ENCODE peak calls at places on chromosomes 11 and 22, in nine cellular contexts. One of them, this sample, is unnamed.

GRCh38 chr22:44840611-44841322 is 88.4 kb downstream of the ARHGAP8 start:
- DNase-seq in activated CD4-positive, alpha-beta T cell treated with anti-CD3 and anti-CD28 coated beads, Interleukin-2, amount 50 U/mL, for 24 hours: no peak
- DNase-seq in mucosa of descending colon: no peak
- DNase-seq in cardiac fibroblast: no peak
- DNase-seq in left ventricle myocardium inferior: no peak
- DNase-seq in activated naive CD4-positive, alpha-beta T cell: no peak
- DNase-seq in hippocampal formation: no peak
- DNase-seq in breast epithelium: no peak
- DNase-seq in NCI-H774: no peak
- DNase-seq in this sample: no peak

GRCh38 chr11:116215471-116216113 is 557.2 kb downstream of the BUD13 start:
- DNase-seq in activated CD4-positive, alpha-beta T cell treated with anti-CD3 and anti-CD28 coated beads, Interleukin-2, amount 50 U/mL, for 24 hours: no peak
- DNase-seq in mucosa of descending colon: no peak
- DNase-seq in cardiac fibroblast: no peak
- DNase-seq in left ventricle myocardium inferior: no peak
- DNase-seq in activated naive CD4-positive, alpha-beta T cell: no peak
- DNase-seq in hippocampal formation: no peak
- DNase-seq in breast epithelium: no peak
- DNase-seq in NCI-H774: peak; percentile 31
- DNase-seq in this sample: peak; percentile 32

GRCh38 chr11:33266418-33267215 is 9.4 kb downstream of the HIPK3 start:
- DNase-seq in activated CD4-positive, alpha-beta T cell treated with anti-CD3 and anti-CD28 coated beads, Interleukin-2, amount 50 U/mL, for 24 hours: no peak
- DNase-seq in mucosa of descending colon: no peak
- DNase-seq in cardiac fibroblast: peak; percentile 91
- DNase-seq in left ventricle myocardium inferior: peak; percentile 45
- DNase-seq in activated naive CD4-positive, alpha-beta T cell: no peak
- DNase-seq in hippocampal formation: no peak
- DNase-seq in breast epithelium: no peak
- DNase-seq in NCI-H774: no peak
- DNase-seq in this sample: no peak

GRCh38 chr22:30435674-30436126 is 10.1 kb downstream of the MTFP1 start:
- DNase-seq in activated CD4-positive, alpha-beta T cell treated with anti-CD3 and anti-CD28 coated beads, Interleukin-2, amount 50 U/mL, for 24 hours: peak; percentile 34
- DNase-seq in mucosa of descending colon: peak; percentile 85
- DNase-seq in cardiac fibroblast: no peak
- DNase-seq in left ventricle myocardium inferior: no peak
- DNase-seq in activated naive CD4-positive, alpha-beta T cell: peak; percentile 67
- DNase-seq in hippocampal formation: no peak
- DNase-seq in breast epithelium: no peak
- DNase-seq in NCI-H774: no peak
- DNase-seq in this sample: no peak

GRCh38 chr11:28606930-28607329 is 498.7 kb downstream of the METTL15 start:
- DNase-seq in activated CD4-positive, alpha-beta T cell treated with anti-CD3 and anti-CD28 coated beads, Interleukin-2, amount 50 U/mL, for 24 hours: no peak
- DNase-seq in mucosa of descending colon: peak; percentile 29
- DNase-seq in cardiac fibroblast: peak; percentile 9
- DNase-seq in left ventricle myocardium inferior: no peak
- DNase-seq in activated naive CD4-positive, alpha-beta T cell: no peak
- DNase-seq in hippocampal formation: no peak
- DNase-seq in breast epithelium: no peak
- DNase-seq in NCI-H774: no peak
- DNase-seq in this sample: peak; percentile 8

GRCh38 chr11:32888805-32889204 is 3.8 kb upstream of the QSER1 start:
- DNase-seq in activated CD4-positive, alpha-beta T cell treated with anti-CD3 and anti-CD28 coated beads, Interleukin-2, amount 50 U/mL, for 24 hours: no peak
- DNase-seq in mucosa of descending colon: no peak
- DNase-seq in cardiac fibroblast: peak; percentile 41
- DNase-seq in left ventricle myocardium inferior: no peak
- DNase-seq in activated naive CD4-positive, alpha-beta T cell: no peak
- DNase-seq in hippocampal formation: no peak
- DNase-seq in breast epithelium: no peak
- DNase-seq in NCI-H774: no peak
- DNase-seq in this sample: no peak

GRCh38 chr11:108853864-108854263 is 189.0 kb downstream of the DDX10 start:
- DNase-seq in activated CD4-positive, alpha-beta T cell treated with anti-CD3 and anti-CD28 coated beads, Interleukin-2, amount 50 U/mL, for 24 hours: no peak
- DNase-seq in mucosa of descending colon: no peak
- DNase-seq in cardiac fibroblast: peak; percentile 21
- DNase-seq in left ventricle myocardium inferior: peak; percentile 13
- DNase-seq in activated naive CD4-positive, alpha-beta T cell: no peak
- DNase-seq in hippocampal formation: no peak
- DNase-seq in breast epithelium: no peak
- DNase-seq in NCI-H774: no peak
- DNase-seq in this sample: no peak

GRCh38 chr11:66683877-66684276 is 6.2 kb upstream of the RBM4B start:
- DNase-seq in activated CD4-positive, alpha-beta T cell treated with anti-CD3 and anti-CD28 coated beads, Interleukin-2, amount 50 U/mL, for 24 hours: no peak
- DNase-seq in mucosa of descending colon: no peak
- DNase-seq in cardiac fibroblast: no peak
- DNase-seq in left ventricle myocardium inferior: no peak
- DNase-seq in activated naive CD4-positive, alpha-beta T cell: no peak
- DNase-seq in hippocampal formation: no peak
- DNase-seq in breast epithelium: peak; percentile 17
- DNase-seq in NCI-H774: no peak
- DNase-seq in this sample: no peak

GRCh38 chr11:58770627-58771457 is 39.1 kb upstream of the GLYAT start:
- DNase-seq in activated CD4-positive, alpha-beta T cell treated with anti-CD3 and anti-CD28 coated beads, Interleukin-2, amount 50 U/mL, for 24 hours: no peak
- DNase-seq in mucosa of descending colon: no peak
- DNase-seq in cardiac fibroblast: no peak
- DNase-seq in left ventricle myocardium inferior: no peak
- DNase-seq in activated naive CD4-positive, alpha-beta T cell: no peak
- DNase-seq in hippocampal formation: no peak
- DNase-seq in breast epithelium: no peak
- DNase-seq in NCI-H774: no peak
- DNase-seq in this sample: no peak

GRCh38 chr11:77322506-77322905 is 21.0 kb upstream of the GDPD4 start:
- DNase-seq in activated CD4-positive, alpha-beta T cell treated with anti-CD3 and anti-CD28 coated beads, Interleukin-2, amount 50 U/mL, for 24 hours: no peak
- DNase-seq in mucosa of descending colon: no peak
- DNase-seq in cardiac fibroblast: peak; percentile 62
- DNase-seq in left ventricle myocardium inferior: no peak
- DNase-seq in activated naive CD4-positive, alpha-beta T cell: no peak
- DNase-seq in hippocampal formation: peak; percentile 9
- DNase-seq in breast epithelium: no peak
- DNase-seq in NCI-H774: no peak
- DNase-seq in this sample: no peak

GRCh38 chr11:44556735-44557409 is 8.6 kb upstream of the CD82 start:
- DNase-seq in activated CD4-positive, alpha-beta T cell treated with anti-CD3 and anti-CD28 coated beads, Interleukin-2, amount 50 U/mL, for 24 hours: no peak
- DNase-seq in mucosa of descending colon: no peak
- DNase-seq in cardiac fibroblast: peak; percentile 73
- DNase-seq in left ventricle myocardium inferior: peak; percentile 62
- DNase-seq in activated naive CD4-positive, alpha-beta T cell: peak; percentile 55
- DNase-seq in hippocampal formation: peak; percentile 66
- DNase-seq in breast epithelium: no peak
- DNase-seq in NCI-H774: peak; percentile 46
- DNase-seq in this sample: no peak

GRCh38 chr11:91946397-91947090 is 278.1 kb upstream of the FAT3 start:
- DNase-seq in activated CD4-positive, alpha-beta T cell treated with anti-CD3 and anti-CD28 coated beads, Interleukin-2, amount 50 U/mL, for 24 hours: no peak
- DNase-seq in mucosa of descending colon: no peak
- DNase-seq in cardiac fibroblast: no peak
- DNase-seq in left ventricle myocardium inferior: no peak
- DNase-seq in activated naive CD4-positive, alpha-beta T cell: no peak
- DNase-seq in hippocampal formation: peak; percentile 13
- DNase-seq in breast epithelium: no peak
- DNase-seq in NCI-H774: no peak
- DNase-seq in this sample: no peak

GRCh38 chr11:34427171-34427805 is 11.4 kb upstream of the CAT start:
- DNase-seq in activated CD4-positive, alpha-beta T cell treated with anti-CD3 and anti-CD28 coated beads, Interleukin-2, amount 50 U/mL, for 24 hours: no peak
- DNase-seq in mucosa of descending colon: no peak
- DNase-seq in cardiac fibroblast: peak; percentile 71
- DNase-seq in left ventricle myocardium inferior: no peak
- DNase-seq in activated naive CD4-positive, alpha-beta T cell: no peak
- DNase-seq in hippocampal formation: no peak
- DNase-seq in breast epithelium: no peak
- DNase-seq in NCI-H774: no peak
- DNase-seq in this sample: peak; percentile 20

GRCh38 chr11:74739546-74740270 is 8.5 kb upstream of the CHRDL2 start:
- DNase-seq in activated CD4-positive, alpha-beta T cell treated with anti-CD3 and anti-CD28 coated beads, Interleukin-2, amount 50 U/mL, for 24 hours: no peak
- DNase-seq in mucosa of descending colon: no peak
- DNase-seq in cardiac fibroblast: peak; percentile 81
- DNase-seq in left ventricle myocardium inferior: peak; percentile 33
- DNase-seq in activated naive CD4-positive, alpha-beta T cell: no peak
- DNase-seq in hippocampal formation: peak; percentile 32
- DNase-seq in breast epithelium: no peak
- DNase-seq in NCI-H774: no peak
- DNase-seq in this sample: peak; percentile 80

GRCh38 chr11:65384301-65384889 is 1.9 kb upstream of the SLC25A45 start:
- DNase-seq in activated CD4-positive, alpha-beta T cell treated with anti-CD3 and anti-CD28 coated beads, Interleukin-2, amount 50 U/mL, for 24 hours: no peak
- DNase-seq in mucosa of descending colon: no peak
- DNase-seq in cardiac fibroblast: peak; percentile 80
- DNase-seq in left ventricle myocardium inferior: no peak
- DNase-seq in activated naive CD4-positive, alpha-beta T cell: no peak
- DNase-seq in hippocampal formation: no peak
- DNase-seq in breast epithelium: no peak
- DNase-seq in NCI-H774: no peak
- DNase-seq in this sample: no peak

GRCh38 chr11:45857834-45858492 is 10.7 kb downstream of the CRY2 start:
- DNase-seq in activated CD4-positive, alpha-beta T cell treated with anti-CD3 and anti-CD28 coated beads, Interleukin-2, amount 50 U/mL, for 24 hours: no peak
- DNase-seq in mucosa of descending colon: no peak
- DNase-seq in cardiac fibroblast: peak; percentile 95
- DNase-seq in left ventricle myocardium inferior: peak; percentile 51
- DNase-seq in activated naive CD4-positive, alpha-beta T cell: no peak
- DNase-seq in hippocampal formation: peak; percentile 81
- DNase-seq in breast epithelium: peak; percentile 61
- DNase-seq in NCI-H774: no peak
- DNase-seq in this sample: no peak

GRCh38 chr22:31272522-31273446 is 19.5 kb downstream of the PIK3IP1 start:
- DNase-seq in activated CD4-positive, alpha-beta T cell treated with anti-CD3 and anti-CD28 coated beads, Interleukin-2, amount 50 U/mL, for 24 hours: no peak
- DNase-seq in mucosa of descending colon: no peak
- DNase-seq in cardiac fibroblast: peak; percentile 78
- DNase-seq in left ventricle myocardium inferior: no peak
- DNase-seq in activated naive CD4-positive, alpha-beta T cell: peak; percentile 22
- DNase-seq in hippocampal formation: peak; percentile 62
- DNase-seq in breast epithelium: no peak
- DNase-seq in NCI-H774: no peak
- DNase-seq in this sample: peak; percentile 81

GRCh38 chr11:73271936-73272679 is at the start of gene P2RY6:
- DNase-seq in activated CD4-positive, alpha-beta T cell treated with anti-CD3 and anti-CD28 coated beads, Interleukin-2, amount 50 U/mL, for 24 hours: no peak
- DNase-seq in mucosa of descending colon: no peak
- DNase-seq in cardiac fibroblast: peak; percentile 54
- DNase-seq in left ventricle myocardium inferior: no peak
- DNase-seq in activated naive CD4-positive, alpha-beta T cell: no peak
- DNase-seq in hippocampal formation: no peak
- DNase-seq in breast epithelium: no peak
- DNase-seq in NCI-H774: no peak
- DNase-seq in this sample: no peak

GRCh38 chr11:5204787-5205186 is 4.3 kb upstream of the OR51V1 start:
- DNase-seq in activated CD4-positive, alpha-beta T cell treated with anti-CD3 and anti-CD28 coated beads, Interleukin-2, amount 50 U/mL, for 24 hours: no peak
- DNase-seq in mucosa of descending colon: no peak
- DNase-seq in cardiac fibroblast: peak; percentile 85
- DNase-seq in left ventricle myocardium inferior: no peak
- DNase-seq in activated naive CD4-positive, alpha-beta T cell: no peak
- DNase-seq in hippocampal formation: no peak
- DNase-seq in breast epithelium: no peak
- DNase-seq in NCI-H774: peak; percentile 3
- DNase-seq in this sample: peak; percentile 15

GRCh38 chr22:20777420-20778177 is 3.7 kb downstream of the SERPIND1 start:
- DNase-seq in activated CD4-positive, alpha-beta T cell treated with anti-CD3 and anti-CD28 coated beads, Interleukin-2, amount 50 U/mL, for 24 hours: no peak
- DNase-seq in mucosa of descending colon: no peak
- DNase-seq in cardiac fibroblast: peak; percentile 94
- DNase-seq in left ventricle myocardium inferior: no peak
- DNase-seq in activated naive CD4-positive, alpha-beta T cell: no peak
- DNase-seq in hippocampal formation: no peak
- DNase-seq in breast epithelium: no peak
- DNase-seq in NCI-H774: no peak
- DNase-seq in this sample: no peak

GRCh38 chr22:37285937-37286336 is 3.6 kb downstream of the CYTH4 start:
- DNase-seq in activated CD4-positive, alpha-beta T cell treated with anti-CD3 and anti-CD28 coated beads, Interleukin-2, amount 50 U/mL, for 24 hours: no peak
- DNase-seq in mucosa of descending colon: no peak
- DNase-seq in cardiac fibroblast: no peak
- DNase-seq in left ventricle myocardium inferior: no peak
- DNase-seq in activated naive CD4-positive, alpha-beta T cell: no peak
- DNase-seq in hippocampal formation: no peak
- DNase-seq in breast epithelium: no peak
- DNase-seq in NCI-H774: no peak
- DNase-seq in this sample: no peak

GRCh38 chr11:34250732-34251639 is 106.8 kb downstream of the ABTB2 start:
- DNase-seq in activated CD4-positive, alpha-beta T cell treated with anti-CD3 and anti-CD28 coated beads, Interleukin-2, amount 50 U/mL, for 24 hours: peak; percentile 11
- DNase-seq in mucosa of descending colon: peak; percentile 69
- DNase-seq in cardiac fibroblast: peak; percentile 41
- DNase-seq in left ventricle myocardium inferior: peak; percentile 50
- DNase-seq in activated naive CD4-positive, alpha-beta T cell: peak; percentile 43
- DNase-seq in hippocampal formation: no peak
- DNase-seq in breast epithelium: no peak
- DNase-seq in NCI-H774: no peak
- DNase-seq in this sample: no peak

GRCh38 chr11:95641506-95641905 is 148.1 kb downstream of the FAM76B start:
- DNase-seq in activated CD4-positive, alpha-beta T cell treated with anti-CD3 and anti-CD28 coated beads, Interleukin-2, amount 50 U/mL, for 24 hours: peak; percentile 1
- DNase-seq in mucosa of descending colon: no peak
- DNase-seq in cardiac fibroblast: no peak
- DNase-seq in left ventricle myocardium inferior: no peak
- DNase-seq in activated naive CD4-positive, alpha-beta T cell: no peak
- DNase-seq in hippocampal formation: no peak
- DNase-seq in breast epithelium: no peak
- DNase-seq in NCI-H774: no peak
- DNase-seq in this sample: no peak

GRCh38 chr22:46033256-46034200 is 56.6 kb upstream of the WNT7B start:
- DNase-seq in activated CD4-positive, alpha-beta T cell treated with anti-CD3 and anti-CD28 coated beads, Interleukin-2, amount 50 U/mL, for 24 hours: no peak
- DNase-seq in mucosa of descending colon: no peak
- DNase-seq in cardiac fibroblast: no peak
- DNase-seq in left ventricle myocardium inferior: no peak
- DNase-seq in activated naive CD4-positive, alpha-beta T cell: no peak
- DNase-seq in hippocampal formation: no peak
- DNase-seq in breast epithelium: peak; percentile 27
- DNase-seq in NCI-H774: no peak
- DNase-seq in this sample: no peak

This sample was measured in HEK293T.